ENCODE peak calls at places on chromosomes 6 and 20, in four cellular contexts. One of them, this sample, is unnamed.

GRCh38 chr20:22773326-22773725 is 189.0 kb upstream of the FOXA2 start:
- DNase-seq in suprapubic skin: no peak
- DNase-seq in colonic mucosa: no peak
- DNase-seq in GM23338: no peak
- DNase-seq in this sample: no peak

GRCh38 chr20:23032056-23032455 is 3.1 kb upstream of the SSTR4 start:
- DNase-seq in colonic mucosa: no peak
- DNase-seq in suprapubic skin: no peak
- DNase-seq in GM23338: no peak
- DNase-seq in this sample: no peak

GRCh38 chr20:17495826-17496225 is 35.4 kb downstream of the BFSP1 start:
- DNase-seq in colonic mucosa: no peak
- DNase-seq in GM23338: no peak
- DNase-seq in suprapubic skin: no peak
- DNase-seq in this sample: no peak

GRCh38 chr6:104601008-104601745 is 258.5 kb downstream of the HACE1 start:
- DNase-seq in GM23338: no peak
- DNase-seq in suprapubic skin: no peak
- DNase-seq in colonic mucosa: no peak
- DNase-seq in this sample: no peak

GRCh38 chr6:88596801-88597200 is 366.6 kb downstream of the RNGTT start:
- DNase-seq in colonic mucosa: no peak
- DNase-seq in suprapubic skin: no peak
- DNase-seq in GM23338: no peak
- DNase-seq in this sample: no peak

GRCh38 chr6:36301781-36302180 is 31.9 kb downstream of the PNPLA1 start:
- DNase-seq in GM23338: no peak
- DNase-seq in suprapubic skin: no peak
- DNase-seq in colonic mucosa: no peak
- DNase-seq in this sample: no peak

GRCh38 chr20:52267418-52267817 is 75.8 kb upstream of the ZFP64 start:
- DNase-seq in suprapubic skin: no peak
- DNase-seq in colonic mucosa: no peak
- DNase-seq in GM23338: no peak
- DNase-seq in this sample: no peak

GRCh38 chr6:100078509-100078908 is 84.5 kb upstream of the MCHR2 start:
- DNase-seq in suprapubic skin: no peak
- DNase-seq in GM23338: peak; percentile 83
- DNase-seq in colonic mucosa: no peak
- DNase-seq in this sample: no peak

GRCh38 chr6:72382602-72383529 is 239.0 kb upstream of the KCNQ5 start:
- DNase-seq in suprapubic skin: no peak
- DNase-seq in GM23338: no peak
- DNase-seq in colonic mucosa: no peak
- DNase-seq in this sample: no peak

GRCh38 chr6:75778757-75779156 is 29.7 kb downstream of the MYO6 start:
- DNase-seq in GM23338: no peak
- DNase-seq in colonic mucosa: no peak
- DNase-seq in suprapubic skin: no peak
- DNase-seq in this sample: no peak

GRCh38 chr6:11333292-11333849 is 100.9 kb upstream of the NEDD9 start:
- DNase-seq in GM23338: peak; percentile 12
- DNase-seq in suprapubic skin: no peak
- DNase-seq in colonic mucosa: no peak
- DNase-seq in this sample: no peak

GRCh38 chr6:46011241-46012085 is 4.2 kb downstream of the CLIC5 start:
- DNase-seq in colonic mucosa: peak; percentile 64
- DNase-seq in suprapubic skin: no peak
- DNase-seq in GM23338: no peak
- DNase-seq in this sample: no peak

GRCh38 chr20:7742479-7742878 is 197.8 kb downstream of the HAO1 start:
- DNase-seq in GM23338: no peak
- DNase-seq in colonic mucosa: no peak
- DNase-seq in suprapubic skin: no peak
- DNase-seq in this sample: no peak

GRCh38 chr6:28736121-28736520 is 187.7 kb downstream of the TRIM27 start:
- DNase-seq in suprapubic skin: no peak
- DNase-seq in GM23338: no peak
- DNase-seq in colonic mucosa: no peak
- DNase-seq in this sample: no peak

GRCh38 chr6:28738396-28738765 is 185.4 kb downstream of the TRIM27 start:
- DNase-seq in suprapubic skin: no peak
- DNase-seq in colonic mucosa: no peak
- DNase-seq in GM23338: peak; percentile 50
- DNase-seq in this sample: no peak

GRCh38 chr6:28737750-28738395 is 185.9 kb downstream of the TRIM27 start:
- DNase-seq in suprapubic skin: no peak
- DNase-seq in GM23338: peak; percentile 73
- DNase-seq in colonic mucosa: no peak
- DNase-seq in this sample: no peak

GRCh38 chr6:28732052-28732451 is 191.7 kb downstream of the TRIM27 start:
- DNase-seq in colonic mucosa: no peak
- DNase-seq in GM23338: no peak
- DNase-seq in suprapubic skin: no peak
- DNase-seq in this sample: no peak

GRCh38 chr6:28734443-28734959 is 189.3 kb downstream of the TRIM27 start:
- DNase-seq in colonic mucosa: no peak
- DNase-seq in suprapubic skin: no peak
- DNase-seq in GM23338: no peak
- DNase-seq in this sample: no peak
- H3K27me3 ChIP-seq in colonic mucosa: peaks cover 10% of the 10 kb centered on the region
- H3K27me3 ChIP-seq in suprapubic skin: peaks cover 98% of the 10 kb centered on the region
- H3K27me3 ChIP-seq in GM23338: peaks cover 90% of the 10 kb centered on the region
- H3K27me3 ChIP-seq in this sample: peaks cover 2% of the 10 kb centered on the region

GRCh38 chr6:26185802-26186201 is 98.6 kb downstream of the HFE start:
- DNase-seq in suprapubic skin: no peak
- DNase-seq in colonic mucosa: no peak
- DNase-seq in GM23338: no peak
- DNase-seq in this sample: no peak

GRCh38 chr6:26187981-26188635 is 100.9 kb downstream of the HFE start:
- DNase-seq in GM23338: peak; percentile 83
- DNase-seq in colonic mucosa: peak; percentile 59
- DNase-seq in suprapubic skin: no peak
- DNase-seq in this sample: no peak

GRCh38 chr6:26187292-26187691 is 100.1 kb downstream of the HFE start:
- DNase-seq in suprapubic skin: no peak
- DNase-seq in colonic mucosa: no peak
- DNase-seq in GM23338: no peak
- DNase-seq in this sample: no peak

GRCh38 chr6:26185004-26185403 is 97.8 kb downstream of the HFE start:
- DNase-seq in suprapubic skin: no peak
- DNase-seq in colonic mucosa: no peak
- DNase-seq in GM23338: no peak
- DNase-seq in this sample: no peak

DNA sequence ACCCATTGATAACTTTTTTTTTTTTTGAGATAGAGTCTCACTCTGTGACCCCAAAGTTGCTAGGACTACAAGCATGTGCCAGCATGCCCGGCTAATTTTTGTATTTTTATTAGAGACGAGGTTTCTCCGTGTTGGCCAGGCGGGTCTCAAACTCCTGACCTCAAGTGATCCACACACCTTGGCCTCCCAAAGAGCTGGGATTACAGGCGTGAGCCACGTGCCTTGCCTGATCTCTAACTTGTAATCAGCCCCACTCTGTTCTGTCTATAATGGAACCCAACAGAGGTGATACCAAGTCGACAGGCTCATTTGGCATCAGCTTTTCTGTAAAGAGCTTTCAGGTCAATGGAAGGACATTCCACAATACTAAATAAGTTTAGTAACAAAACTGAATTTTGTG is 99.4 kb downstream of the HFE start:
- DNase-seq in colonic mucosa: no peak
- DNase-seq in suprapubic skin: no peak
- DNase-seq in GM23338: no peak
- DNase-seq in this sample: no peak
- H3K27ac ChIP-seq in colonic mucosa: no peak overlapping the region
- H3K27ac ChIP-seq in suprapubic skin: no peak overlapping the region
- H3K27ac ChIP-seq in GM23338: peak overlapping the region; percentile 99
- H3K27ac ChIP-seq in this sample: no peak overlapping the region

GRCh38 chr6:15682965-15683822 is 20.4 kb upstream of the DTNBP1 start:
- DNase-seq in colonic mucosa: peak; percentile 42
- DNase-seq in suprapubic skin: no peak
- DNase-seq in GM23338: no peak
- DNase-seq in this sample: no peak

GRCh38 chr6:15685629-15686028 is 22.8 kb upstream of the DTNBP1 start:
- DNase-seq in suprapubic skin: no peak
- DNase-seq in colonic mucosa: no peak
- DNase-seq in GM23338: no peak
- DNase-seq in this sample: no peak

GRCh38 chr6:15678514-15678913 is 15.7 kb upstream of the DTNBP1 start:
- DNase-seq in suprapubic skin: no peak
- DNase-seq in GM23338: no peak
- DNase-seq in colonic mucosa: no peak
- DNase-seq in this sample: no peak

GRCh38 chr6:15677822-15678221 is 15.0 kb upstream of the DTNBP1 start:
- DNase-seq in colonic mucosa: no peak
- DNase-seq in GM23338: no peak
- DNase-seq in suprapubic skin: no peak
- DNase-seq in this sample: no peak

DNA sequence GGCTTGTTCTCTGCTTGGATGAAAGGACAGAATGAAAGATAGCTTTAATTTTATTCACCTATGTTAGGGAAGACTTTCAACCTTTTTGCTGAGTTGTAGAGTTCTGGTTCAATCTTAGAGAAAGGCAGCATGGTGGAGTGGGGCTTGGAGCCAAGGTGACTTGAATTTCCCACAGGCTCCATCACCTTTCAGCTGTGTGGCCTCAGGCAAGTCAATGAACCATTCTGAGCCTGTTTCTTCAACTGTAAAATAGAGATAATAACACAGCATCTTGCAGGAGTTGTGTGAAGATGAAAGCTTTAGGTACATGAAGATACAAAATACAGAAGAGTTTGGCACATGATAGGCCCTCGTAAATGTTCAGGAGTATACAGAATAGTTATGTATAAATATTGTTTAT is 19.1 kb upstream of the DTNBP1 start:
- DNase-seq in GM23338: no peak
- DNase-seq in colonic mucosa: no peak
- DNase-seq in suprapubic skin: no peak
- DNase-seq in this sample: no peak
- H3K27me3 ChIP-seq in GM23338: no peaks in the 10 kb centered on the region
- H3K27me3 ChIP-seq in colonic mucosa: no peaks in the 10 kb centered on the region
- H3K27me3 ChIP-seq in suprapubic skin: no peaks in the 10 kb centered on the region
- H3K27me3 ChIP-seq in this sample: no peaks in the 10 kb centered on the region

DNA sequence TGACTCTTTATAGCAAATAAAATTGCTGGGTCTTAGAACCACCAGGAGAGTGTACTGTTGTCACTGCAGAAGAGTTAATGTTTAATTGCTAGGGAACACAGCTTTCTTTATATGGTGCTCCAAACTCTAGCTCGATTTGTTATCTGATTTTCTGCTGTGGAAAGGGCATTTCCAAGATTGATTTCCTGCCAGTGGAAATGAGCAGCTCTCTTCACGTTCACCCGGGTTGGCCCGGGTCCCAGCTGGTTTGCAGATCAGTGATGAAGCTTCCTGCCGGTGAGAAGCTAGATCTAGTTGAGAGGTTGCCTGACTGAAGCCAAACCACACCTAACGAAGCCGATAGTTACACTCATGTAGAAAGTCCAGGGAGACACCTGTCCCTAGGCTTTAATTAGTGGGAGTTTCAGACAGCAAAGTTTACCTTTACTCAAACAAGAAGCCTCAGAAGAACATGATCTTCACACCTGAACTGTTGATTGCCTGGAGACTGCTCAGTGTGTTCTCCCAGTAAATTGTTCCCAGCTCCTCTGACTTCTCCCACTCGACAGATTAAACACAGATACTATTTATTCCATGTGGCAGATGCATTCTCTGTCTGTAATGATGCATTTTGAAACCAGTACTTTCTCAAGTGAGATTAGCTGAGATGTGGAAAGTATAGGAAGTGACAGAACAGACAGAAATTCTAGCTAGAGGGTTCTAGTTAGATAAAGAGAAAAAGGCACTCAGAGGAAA is 27.8 kb downstream of the PAQR8 start:
- DNase-seq in suprapubic skin: peak; percentile 66
- DNase-seq in GM23338: no peak
- DNase-seq in colonic mucosa: peak; percentile 86
- DNase-seq in this sample: no peak
- H3K27ac ChIP-seq in suprapubic skin: peak overlapping the region; percentile 34
- H3K27ac ChIP-seq in GM23338: no peak overlapping the region
- H3K27ac ChIP-seq in colonic mucosa: peak overlapping the region; percentile 76
- H3K27ac ChIP-seq in this sample: no peak overlapping the region

GRCh38 chr6:108118359-108118724 is 43.8 kb upstream of the OSTM1 start:
- DNase-seq in colonic mucosa: no peak
- DNase-seq in GM23338: no peak
- DNase-seq in suprapubic skin: no peak
- DNase-seq in this sample: no peak
- H3K27me3 ChIP-seq in colonic mucosa: peaks cover 76% of the 10 kb centered on the region
- H3K27me3 ChIP-seq in GM23338: peaks cover 100% of the 10 kb centered on the region
- H3K27me3 ChIP-seq in suprapubic skin: peaks cover 93% of the 10 kb centered on the region
- H3K27me3 ChIP-seq in this sample: no peaks in the 10 kb centered on the region

GRCh38 chr6:74607468-74607867 is 598.4 kb downstream of the COL12A1 start:
- DNase-seq in suprapubic skin: no peak
- DNase-seq in colonic mucosa: no peak
- DNase-seq in GM23338: no peak
- DNase-seq in this sample: no peak

GRCh38 chr6:74607934-74608333 is 597.9 kb downstream of the COL12A1 start:
- DNase-seq in GM23338: peak; percentile 23
- DNase-seq in colonic mucosa: no peak
- DNase-seq in suprapubic skin: no peak
- DNase-seq in this sample: no peak

GRCh38 chr6:74606488-74607135 is 599.2 kb downstream of the COL12A1 start:
- DNase-seq in GM23338: peak; percentile 8
- DNase-seq in suprapubic skin: no peak
- DNase-seq in colonic mucosa: no peak
- DNase-seq in this sample: peak; percentile 22

GRCh38 chr6:74604279-74604678 is 601.6 kb downstream of the COL12A1 start:
- DNase-seq in suprapubic skin: no peak
- DNase-seq in colonic mucosa: no peak
- DNase-seq in GM23338: no peak
- DNase-seq in this sample: no peak

GRCh38 chr6:74605942-74606341 is 599.9 kb downstream of the COL12A1 start:
- DNase-seq in suprapubic skin: no peak
- DNase-seq in colonic mucosa: no peak
- DNase-seq in GM23338: no peak
- DNase-seq in this sample: no peak
- H3K27ac ChIP-seq in suprapubic skin: peak overlapping the region; percentile 77
- H3K27ac ChIP-seq in colonic mucosa: no peak overlapping the region
- H3K27ac ChIP-seq in GM23338: no peak overlapping the region
- H3K27ac ChIP-seq in this sample: no peak overlapping the region

GRCh38 chr20:54166987-54167662 is 6.7 kb downstream of the CYP24A1 start:
- DNase-seq in colonic mucosa: no peak
- DNase-seq in suprapubic skin: no peak
- DNase-seq in GM23338: no peak
- DNase-seq in this sample: no peak
- H3K27me3 ChIP-seq in colonic mucosa: peaks cover 13% of the 10 kb centered on the region
- H3K27me3 ChIP-seq in suprapubic skin: peaks cover 46% of the 10 kb centered on the region
- H3K27me3 ChIP-seq in GM23338: peaks cover 25% of the 10 kb centered on the region
- H3K27me3 ChIP-seq in this sample: no peaks in the 10 kb centered on the region

DNA sequence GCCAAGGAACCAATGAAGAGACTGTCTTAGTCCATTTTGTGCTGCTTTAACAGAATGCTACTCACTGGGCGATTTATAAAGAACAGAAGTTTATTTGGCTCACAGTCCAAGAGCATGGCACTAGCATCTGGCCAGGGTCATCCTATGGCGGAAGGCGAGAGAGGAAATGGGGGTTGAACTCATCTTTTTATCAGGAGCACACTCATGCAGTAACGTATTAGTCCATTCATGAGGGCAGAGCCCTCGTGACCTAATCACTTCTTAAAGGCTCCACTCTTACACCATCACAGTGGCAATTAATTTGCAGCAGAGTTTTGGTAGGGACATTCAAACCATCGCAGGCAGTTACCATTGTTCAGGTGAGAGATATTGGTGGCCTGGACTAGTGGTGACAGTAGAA is 8.5 kb downstream of the ARFGEF2 start:
- DNase-seq in suprapubic skin: no peak
- DNase-seq in GM23338: no peak
- DNase-seq in colonic mucosa: no peak
- DNase-seq in this sample: no peak
- H3K27ac ChIP-seq in suprapubic skin: no peak overlapping the region
- H3K27ac ChIP-seq in GM23338: no peak overlapping the region
- H3K27ac ChIP-seq in colonic mucosa: no peak overlapping the region
- H3K27ac ChIP-seq in this sample: no peak overlapping the region